ENCODE peak calls at places on chromosomes 7 and 10, in ten cellular contexts. B, C, H, D, Q, S, J, G, Z and Y are unnamed samples.

GRCh38 chr10:9786576-9786975 is 1231.1 kb upstream of the CELF2 start:
- DNase-seq in D (no peak), G (no peak), J (no peak), S (no peak), B (no peak), C (no peak), H (no peak), Q (no peak), Z (no peak), Y (no peak)

GRCh38 chr10:59135275-59135674 is 41.2 kb upstream of the PHYHIPL start:
- DNase-seq in Z (no peak), H (no peak), D (no peak), J (no peak), C (no peak), G (no peak), B (no peak), S (no peak), Q (no peak), Y (no peak)

GRCh38 chr10:78450239-78450638 is 416.6 kb downstream of the RPS24 start:
- DNase-seq in B (no peak), J (no peak), G (no peak), C (no peak), Q (no peak), H (no peak), Z (no peak), S (no peak), D (no peak), Y (no peak)

GRCh38 chr10:119331031-119331430 is 123.7 kb downstream of the GRK5 start:
- DNase-seq in B (no peak), J (peak; percentile 60), S (no peak), D (no peak), Q (no peak), G (no peak), C (no peak), H (no peak), Z (no peak), Y (no peak)

GRCh38 chr7:114981323-114981722 is 59.4 kb downstream of the MDFIC start:
- DNase-seq in G (no peak), D (no peak), J (no peak), C (no peak), S (no peak), Q (no peak), B (no peak), H (no peak), Z (no peak), Y (no peak)

GRCh38 chr7:2037805-2038635 is 194.7 kb downstream of the MAD1L1 start:
- DNase-seq in S (peak; percentile 24), D (no peak), B (peak; percentile 45), C (no peak), Z (no peak), G (no peak), H (no peak), J (peak; percentile 60), Q (no peak), Y (no peak)

GRCh38 chr7:151168022-151168786 is 710 bp upstream of the GBX1 start:
- DNase-seq in Q (no peak), S (no peak), Z (peak; percentile 91), C (peak; percentile 73), G (peak; percentile 41), B (no peak), H (peak; percentile 92), D (no peak), J (no peak), Y (no peak)

GRCh38 chr7:99629643-99630042 is 12.9 kb downstream of the ZSCAN25 start:
- DNase-seq in C (no peak), Z (no peak), Q (no peak), D (no peak), S (no peak), B (no peak), J (no peak), G (no peak), H (no peak), Y (no peak)

GRCh38 chr10:119209050-119209735 is 1.8 kb downstream of the GRK5 start:
- DNase-seq in Z (peak; percentile 71), D (no peak), S (no peak), H (peak; percentile 63), G (peak; percentile 58), C (no peak), Q (no peak), J (peak; percentile 85), B (peak; percentile 84), Y (no peak)

GRCh38 chr10:123394382-123394781 is 240.2 kb downstream of the BUB3 start:
- DNase-seq in D (no peak), J (no peak), Z (no peak), Q (no peak), C (no peak), S (no peak), H (no peak), G (no peak), B (no peak), Y (no peak)

GRCh38 chr7:10708447-10708846 is 265.2 kb upstream of the PHF14 start:
- DNase-seq in C (no peak), D (peak; percentile 28), B (no peak), H (peak; percentile 32), S (no peak), J (no peak), Z (peak; percentile 43), G (no peak), Q (no peak), Y (no peak)

GRCh38 chr7:94303736-94304135 is 91.0 kb upstream of the COL1A2 start:
- DNase-seq in H (no peak), J (no peak), B (no peak), D (no peak), Q (no peak), G (no peak), S (no peak), C (no peak), Z (no peak), Y (no peak)

GRCh38 chr7:29651467-29651866 is 87.8 kb downstream of the PRR15 start:
- DNase-seq in D (no peak), C (no peak), J (no peak), Z (no peak), H (no peak), Q (no peak), S (no peak), B (no peak), G (no peak), Y (no peak)
- TF ChIP-seq POLR2AphosphoS5 in D (no peak), C (no peak), J (no peak), Z (no peak), H (no peak), Q (no peak), S (no peak), B (no peak), G (no peak), Y (no peak)

DNA sequence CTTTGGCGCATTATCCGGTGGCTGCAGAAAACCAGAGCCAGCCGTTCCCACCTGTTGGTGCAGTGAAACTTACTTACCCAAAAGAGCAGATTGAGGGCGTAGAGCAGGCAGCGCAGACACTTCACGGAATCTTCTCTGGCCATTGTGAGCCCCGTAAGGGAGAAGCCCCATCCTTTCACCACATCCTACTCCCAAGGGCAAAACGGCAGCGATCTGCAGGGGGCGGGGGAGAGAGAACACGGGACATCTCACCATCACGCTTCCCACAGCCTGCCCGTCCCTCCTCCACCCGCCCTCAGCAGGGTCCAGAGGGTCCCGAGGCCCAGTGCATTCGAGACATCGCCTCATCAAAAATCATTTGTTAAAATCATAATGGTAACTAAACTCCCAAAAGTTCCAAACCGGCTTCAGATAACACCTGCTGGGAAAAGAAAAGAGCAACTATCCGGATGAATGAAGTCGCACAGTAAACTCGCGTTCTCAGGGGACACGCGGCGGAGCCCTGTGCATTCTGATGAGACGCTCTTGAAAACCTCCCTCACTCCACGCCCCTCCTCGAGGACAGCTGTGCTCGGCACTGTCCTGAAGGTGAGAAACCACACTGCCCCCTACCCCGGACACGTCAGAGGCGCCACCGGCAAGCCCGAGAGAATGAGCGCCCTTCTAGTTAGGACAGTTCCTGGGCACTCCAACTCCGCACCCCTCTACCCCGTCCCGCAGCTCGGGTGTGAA is 1.2 kb downstream of the TSPAN12 start:
- DNase-seq in Q (no peak), J (peak; percentile 79), H (peak; percentile 58), C (peak; percentile 32), B (peak; percentile 77), D (peak; percentile 29), G (peak; percentile 40), S (peak; percentile 16), Z (peak; percentile 65), Y (no peak)
- TF ChIP-seq POLR2AphosphoS5 in Q (no peak), J (no peak), H (no peak), C (no peak), B (no peak), D (no peak), G (no peak), S (no peak), Z (no peak), Y (no peak)

DNA sequence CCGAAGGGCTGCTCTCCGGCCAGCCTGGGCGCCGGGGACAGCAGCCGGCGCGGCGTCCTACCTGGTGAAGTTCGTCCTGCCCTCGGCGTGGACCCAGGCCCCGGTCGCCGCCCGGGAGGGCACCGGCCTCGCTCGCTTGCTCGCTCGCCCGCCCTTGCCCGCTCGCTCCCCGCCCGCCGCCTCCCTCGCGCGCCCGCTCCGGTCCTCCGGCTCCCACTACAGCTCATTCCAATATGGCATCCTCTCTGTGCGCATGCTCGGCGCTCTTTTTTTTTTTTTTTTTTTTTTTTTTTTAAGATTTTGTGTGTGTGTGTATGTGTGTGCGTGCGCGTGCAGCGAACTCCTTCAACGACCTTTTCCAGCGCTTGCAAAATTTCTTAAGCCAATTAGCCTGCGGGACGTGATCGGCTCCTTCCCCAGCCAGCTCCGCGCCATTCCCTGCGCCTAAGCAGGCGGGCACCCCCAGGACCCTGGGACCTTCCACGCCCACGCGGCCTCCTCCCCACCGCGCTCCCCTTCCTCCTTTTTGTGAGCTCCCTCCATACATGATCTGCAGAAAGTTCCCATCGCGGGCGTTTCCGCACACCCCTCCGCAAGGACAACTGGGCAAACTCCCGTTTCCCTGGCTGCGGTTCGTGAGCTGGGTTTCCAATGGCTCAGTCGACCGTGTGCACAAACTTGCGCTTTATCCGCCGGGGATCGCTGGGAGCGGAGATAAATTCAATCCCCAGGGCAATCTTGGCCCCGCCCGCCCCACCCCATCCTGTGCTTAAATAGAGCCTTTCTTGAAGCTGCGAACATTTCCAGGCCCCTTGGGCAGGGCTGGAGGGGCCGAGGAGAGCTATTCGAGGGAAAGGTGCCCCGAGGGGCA is at the start of gene SFMBT2:
- DNase-seq in Z (peak; percentile 92), J (peak; percentile 91), S (peak; percentile 64), G (peak; percentile 40), B (peak; percentile 81), H (peak; percentile 79), D (no peak), C (peak; percentile 68), Q (peak; percentile 90), Y (no peak)
- TF ChIP-seq POLR2AphosphoS5 in Z (no peak), J (peak; percentile 81), S (peak; percentile 47), G (no peak), B (no peak), H (peak; percentile 35), D (no peak), C (no peak), Q (peak; percentile 65), Y (peak; percentile 76)

DNA sequence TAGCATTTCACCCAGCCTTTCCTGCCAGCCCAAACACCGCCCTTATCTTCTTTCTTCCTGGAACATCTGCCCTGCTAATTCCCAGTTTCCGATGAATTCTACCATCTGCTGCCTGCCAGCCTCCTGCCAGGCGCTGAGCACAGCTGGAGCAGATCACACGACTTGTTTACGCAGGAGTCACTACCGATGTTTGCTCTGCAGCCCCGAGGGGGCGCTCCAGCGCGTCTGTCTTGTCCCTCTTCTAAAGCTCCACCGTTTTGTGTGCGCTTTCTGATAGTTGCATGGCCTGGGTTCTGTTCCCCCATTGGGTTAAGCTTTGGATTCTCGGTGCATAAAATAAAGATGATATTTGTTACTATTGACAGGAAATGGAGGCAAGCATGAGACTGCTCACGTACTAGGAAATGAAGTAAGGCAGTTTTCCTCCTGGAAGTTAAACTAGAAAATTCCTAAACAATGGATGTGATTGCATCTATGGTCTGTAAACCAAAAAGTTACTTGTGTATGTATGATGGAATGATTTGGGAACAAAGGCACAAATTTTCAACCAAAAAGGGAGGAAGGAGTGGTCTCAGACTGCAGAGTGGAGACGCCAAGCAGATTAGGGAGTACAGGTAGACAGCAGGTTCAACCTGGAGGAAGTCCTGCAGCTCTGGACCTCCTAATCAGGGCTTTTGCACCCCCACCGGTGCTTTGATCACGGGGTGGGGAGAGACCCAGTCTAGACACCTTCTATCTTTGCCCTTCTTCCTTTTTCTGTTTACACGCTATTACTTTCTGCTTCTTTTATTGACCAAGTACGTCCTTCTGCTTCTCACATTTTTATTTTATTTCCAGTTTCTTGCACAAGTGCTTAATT is 2.2 kb upstream of the RBM17 start:
- DNase-seq in J (peak; percentile 97), B (peak; percentile 93), Q (peak; percentile 92), D (peak; percentile 76), G (peak; percentile 94), S (peak; percentile 66), C (peak; percentile 56), H (peak; percentile 69), Z (peak; percentile 83), Y (peak; percentile 96)
- TF ChIP-seq POLR2AphosphoS5 in J (peak; percentile 74), B (no peak), Q (peak; percentile 78), D (no peak), G (peak; percentile 65), S (peak; percentile 66), C (no peak), H (no peak), Z (no peak), Y (peak; percentile 88)